ENCODE peak calls at places on chromosomes 6 and 20, in four cellular contexts. One of them, this sample, is unnamed.

GRCh38 chr6:147205690-147206600 is 1.7 kb downstream of the STXBP5 start:
- DNase-seq in T-cell: no peak
- DNase-seq in stimulated activated naive CD4-positive, alpha-beta T cell: no peak
- DNase-seq in right atrium auricular region: no peak
- DNase-seq in this sample: no peak

GRCh38 chr6:35139924-35140524 is 1.1 kb downstream of the TCP11 start:
- DNase-seq in right atrium auricular region: no peak
- DNase-seq in stimulated activated naive CD4-positive, alpha-beta T cell: no peak
- DNase-seq in T-cell: peak; percentile 28
- DNase-seq in this sample: no peak

GRCh38 chr20:34215711-34216381 is 25.4 kb upstream of the ASIP start:
- DNase-seq in T-cell: no peak
- DNase-seq in stimulated activated naive CD4-positive, alpha-beta T cell: peak; percentile 5
- DNase-seq in right atrium auricular region: peak; percentile 78
- DNase-seq in this sample: peak; percentile 92

GRCh38 chr6:13228264-13229204 is 99.8 kb downstream of the TBC1D7 start:
- DNase-seq in T-cell: no peak
- DNase-seq in stimulated activated naive CD4-positive, alpha-beta T cell: no peak
- DNase-seq in right atrium auricular region: no peak
- DNase-seq in this sample: no peak

GRCh38 chr6:25329156-25329555 is 50.0 kb downstream of the CARMIL1 start:
- DNase-seq in right atrium auricular region: no peak
- DNase-seq in T-cell: no peak
- DNase-seq in stimulated activated naive CD4-positive, alpha-beta T cell: no peak
- DNase-seq in this sample: no peak

GRCh38 chr6:113031591-113031990 is 684.5 kb downstream of the RFPL4B start:
- DNase-seq in stimulated activated naive CD4-positive, alpha-beta T cell: no peak
- DNase-seq in right atrium auricular region: no peak
- DNase-seq in T-cell: no peak
- DNase-seq in this sample: no peak

GRCh38 chr6:77131426-77131825 is 331.9 kb downstream of the HTR1B start:
- DNase-seq in T-cell: no peak
- DNase-seq in stimulated activated naive CD4-positive, alpha-beta T cell: no peak
- DNase-seq in right atrium auricular region: no peak
- DNase-seq in this sample: no peak

GRCh38 chr6:169867751-169868191 is 116.3 kb downstream of the ERMARD start:
- DNase-seq in right atrium auricular region: no peak
- DNase-seq in stimulated activated naive CD4-positive, alpha-beta T cell: no peak
- DNase-seq in T-cell: no peak
- DNase-seq in this sample: no peak

GRCh38 chr6:134817448-134817847 is 132.5 kb downstream of the ALDH8A1 start:
- DNase-seq in stimulated activated naive CD4-positive, alpha-beta T cell: no peak
- DNase-seq in right atrium auricular region: no peak
- DNase-seq in T-cell: no peak
- DNase-seq in this sample: no peak

GRCh38 chr20:41476013-41476441 is 109.4 kb upstream of the EMILIN3 start:
- DNase-seq in right atrium auricular region: no peak
- DNase-seq in stimulated activated naive CD4-positive, alpha-beta T cell: no peak
- DNase-seq in T-cell: no peak
- DNase-seq in this sample: no peak

GRCh38 chr20:52219441-52219840 is 27.9 kb upstream of the ZFP64 start:
- DNase-seq in stimulated activated naive CD4-positive, alpha-beta T cell: no peak
- DNase-seq in right atrium auricular region: no peak
- DNase-seq in T-cell: no peak
- DNase-seq in this sample: peak; percentile 19

GRCh38 chr6:164095056-164095455 is 680.5 kb downstream of the QKI start:
- DNase-seq in T-cell: no peak
- DNase-seq in stimulated activated naive CD4-positive, alpha-beta T cell: no peak
- DNase-seq in right atrium auricular region: no peak
- DNase-seq in this sample: no peak

GRCh38 chr6:155201461-155202226 is 62.2 kb upstream of the CLDN20 start:
- DNase-seq in stimulated activated naive CD4-positive, alpha-beta T cell: no peak
- DNase-seq in right atrium auricular region: no peak
- DNase-seq in T-cell: no peak
- DNase-seq in this sample: no peak

GRCh38 chr6:119148825-119149525 is 70.5 kb upstream of the FAM184A start:
- DNase-seq in right atrium auricular region: no peak
- DNase-seq in stimulated activated naive CD4-positive, alpha-beta T cell: no peak
- DNase-seq in T-cell: no peak
- DNase-seq in this sample: peak; percentile 12

GRCh38 chr6:85498596-85499258 is 48.8 kb downstream of the NT5E start:
- DNase-seq in T-cell: no peak
- DNase-seq in stimulated activated naive CD4-positive, alpha-beta T cell: no peak
- DNase-seq in right atrium auricular region: no peak
- DNase-seq in this sample: no peak

GRCh38 chr6:1868561-1869261 is 259.0 kb downstream of the FOXC1 start:
- DNase-seq in T-cell: no peak
- DNase-seq in stimulated activated naive CD4-positive, alpha-beta T cell: no peak
- DNase-seq in right atrium auricular region: no peak
- DNase-seq in this sample: no peak

GRCh38 chr20:48294196-48294595 is 508.9 kb upstream of the SULF2 start:
- DNase-seq in T-cell: no peak
- DNase-seq in stimulated activated naive CD4-positive, alpha-beta T cell: no peak
- DNase-seq in right atrium auricular region: no peak
- DNase-seq in this sample: no peak

GRCh38 chr20:22836211-22836610 is 198.9 kb upstream of the SSTR4 start:
- DNase-seq in right atrium auricular region: no peak
- DNase-seq in stimulated activated naive CD4-positive, alpha-beta T cell: no peak
- DNase-seq in T-cell: no peak
- DNase-seq in this sample: no peak